ENCODE peak calls at places on chromosomes 7 and 10, in four cellular contexts. M is ovary, W is left ventricle myocardium inferior, J is colonic mucosa. H is an unnamed sample.

GRCh38 chr10:86295351-86295750 is 71.2 kb downstream of the GRID1 start:
- DNase-seq in M (no peak), W (no peak), J (peak; percentile 4), H (no peak)

GRCh38 chr10:22325272-22325947 is 4.5 kb downstream of the BMI1 start:
- DNase-seq in M (peak; percentile 78), W (peak; percentile 80), J (peak; percentile 66), H (peak; percentile 69)

GRCh38 chr7:140196361-140197217 is 19.8 kb upstream of the KDM7A start:
- DNase-seq in M (no peak), J (no peak), W (no peak), H (no peak)

GRCh38 chr7:5695709-5696345 is 85.6 kb downstream of the RNF216 start:
- DNase-seq in M (peak; percentile 71), J (no peak), W (no peak), H (no peak)

GRCh38 chr10:62894156-62894555 is 78.0 kb upstream of the EGR2 start:
- DNase-seq in W (no peak), J (no peak), M (no peak), H (no peak)

GRCh38 chr7:136845899-136846465 is 22.5 kb upstream of the CHRM2 start:
- DNase-seq in M (no peak), J (no peak), W (no peak), H (no peak)

GRCh38 chr7:121360564-121360963 is 31.8 kb downstream of the WNT16 start:
- DNase-seq in W (no peak), J (no peak), M (no peak), H (no peak)

GRCh38 chr10:50798297-50798696 is 58.6 kb downstream of the ASAH2B start:
- DNase-seq in W (no peak), M (no peak), J (no peak), H (no peak)

GRCh38 chr10:79375321-79376077 is 28.2 kb downstream of the PPIF start:
- DNase-seq in M (no peak), W (no peak), J (peak; percentile 16), H (no peak)

GRCh38 chr7:12865593-12865992 is 178.2 kb downstream of the ARL4A start:
- DNase-seq in W (no peak), J (no peak), M (no peak), H (no peak)

GRCh38 chr10:23493711-23494110 is 54.8 kb downstream of the OTUD1 start:
- DNase-seq in M (no peak), J (no peak), W (no peak), H (no peak)

GRCh38 chr7:132771301-132771730 is 195.0 kb upstream of the PLXNA4 start:
- DNase-seq in J (no peak), M (no peak), W (no peak), H (no peak)

GRCh38 chr10:32417906-32418547 is 27.9 kb upstream of the CCDC7 start:
- DNase-seq in W (no peak), J (no peak), M (peak; percentile 81), H (no peak)

GRCh38 chr10:117477961-117478670 is 64.4 kb upstream of the EMX2 start:
- DNase-seq in M (no peak), W (no peak), J (no peak), H (no peak)

GRCh38 chr7:32221756-32222155 is 151.5 kb upstream of the PDE1C start:
- DNase-seq in W (no peak), M (no peak), J (no peak), H (no peak)

GRCh38 chr7:15914611-15915010 is 228.1 kb upstream of the MEOX2 start:
- DNase-seq in M (no peak), W (no peak), J (no peak), H (no peak)

GRCh38 chr7:100576384-100576993 is 2.8 kb upstream of the SAP25 start:
- DNase-seq in W (no peak), J (no peak), M (no peak), H (no peak)

GRCh38 chr7:82595176-82595575 is 151.6 kb upstream of the CACNA2D1 start:
- DNase-seq in M (no peak), W (no peak), J (no peak), H (no peak)

GRCh38 chr10:88293073-88293472 is 290.0 kb downstream of the RNLS start:
- DNase-seq in J (no peak), W (no peak), M (no peak), H (no peak)

GRCh38 chr7:4849390-4849789 is 12.4 kb downstream of the PAPOLB start:
- DNase-seq in M (no peak), W (no peak), J (no peak), H (peak; percentile 20)

GRCh38 chr10:36578306-36578705 is 547.1 kb upstream of the ANKRD30A start:
- DNase-seq in W (no peak), M (no peak), J (no peak), H (no peak)

GRCh38 chr10:20040012-20040411 is 223.8 kb downstream of the PLXDC2 start:
- DNase-seq in W (no peak), M (no peak), J (no peak), H (no peak)

GRCh38 chr7:100867796-100868485 is 754 bp downstream of the TRIP6 start:
- DNase-seq in M (no peak), W (no peak), J (no peak), H (no peak)

GRCh38 chr10:22679608-22680007 is 34.8 kb downstream of the PIP4K2A start:
- DNase-seq in J (no peak), M (no peak), W (no peak), H (no peak)

GRCh38 chr10:43044444-43045245 is 32.2 kb upstream of the RET start:
- DNase-seq in M (no peak), J (no peak), W (peak; percentile 3), H (no peak)

GRCh38 chr7:42409296-42409695 is 172.3 kb upstream of the GLI3 start:
- DNase-seq in M (no peak), W (no peak), J (no peak), H (no peak)

GRCh38 chr7:42407828-42408227 is 170.8 kb upstream of the GLI3 start:
- DNase-seq in M (no peak), W (no peak), J (no peak), H (no peak)

GRCh38 chr7:42406358-42406757 is 169.3 kb upstream of the GLI3 start:
- DNase-seq in M (no peak), W (no peak), J (no peak), H (no peak)

GRCh38 chr7:42407311-42407710 is 170.3 kb upstream of the GLI3 start:
- DNase-seq in W (no peak), J (no peak), M (no peak), H (no peak)
- H3K4me3 ChIP-seq in W (no peak overlapping the region), J (no peak overlapping the region), M (no peak overlapping the region), H (no peak overlapping the region)

DNA sequence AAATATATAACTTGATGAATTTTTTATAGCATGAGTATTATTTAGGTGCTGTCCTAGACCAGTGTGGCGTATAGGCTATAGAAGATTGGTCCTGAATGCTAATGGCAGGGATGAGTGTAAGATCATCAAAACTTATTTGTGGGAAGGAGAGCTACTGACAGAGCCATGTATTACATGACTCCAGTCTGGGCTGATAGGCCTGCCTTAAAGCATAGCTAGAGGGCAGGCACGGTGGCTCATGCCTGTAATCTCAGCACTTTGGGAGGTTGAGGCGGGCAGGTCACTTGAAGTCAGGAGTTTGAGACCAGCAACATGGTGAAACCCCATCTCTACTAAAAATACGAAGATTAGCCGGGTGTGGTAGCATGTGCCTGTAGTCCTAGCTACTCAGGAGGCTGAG is 198.1 kb upstream of the KLF14 start:
- DNase-seq in W (no peak), J (no peak), M (no peak), H (no peak)
- H3K4me1 ChIP-seq in W (peaks cover 54% of the 10 kb centered on the region), J (no peaks in the 10 kb centered on the region), M (peaks cover 16% of the 10 kb centered on the region), H (peaks cover 32% of the 10 kb centered on the region)

GRCh38 chr7:158663428-158663741 is 41.2 kb downstream of the NCAPG2 start:
- DNase-seq in W (no peak), J (no peak), M (no peak), H (no peak)
- H3K4me3 ChIP-seq in W (no peak overlapping the region), J (no peak overlapping the region), M (no peak overlapping the region), H (no peak overlapping the region)

GRCh38 chr10:3889961-3890522 is 105.0 kb upstream of the KLF6 start:
- DNase-seq in W (no peak), M (no peak), J (no peak), H (no peak)
- H3K4me1 ChIP-seq in W (peaks cover 32% of the 10 kb centered on the region), M (peaks cover 1% of the 10 kb centered on the region), J (no peaks in the 10 kb centered on the region), H (peaks cover 13% of the 10 kb centered on the region)

GRCh38 chr7:127819975-127820778 is 168.2 kb downstream of the SND1 start:
- DNase-seq in W (no peak), J (no peak), M (no peak), H (no peak)

GRCh38 chr7:127817466-127817865 is 165.5 kb downstream of the SND1 start:
- DNase-seq in J (no peak), W (no peak), M (no peak), H (no peak)

GRCh38 chr7:127821146-127821545 is 169.2 kb downstream of the SND1 start:
- DNase-seq in J (no peak), W (no peak), M (no peak), H (no peak)

GRCh38 chr7:127824682-127825081 is 172.7 kb downstream of the SND1 start:
- DNase-seq in M (no peak), J (no peak), W (no peak), H (no peak)

DNA sequence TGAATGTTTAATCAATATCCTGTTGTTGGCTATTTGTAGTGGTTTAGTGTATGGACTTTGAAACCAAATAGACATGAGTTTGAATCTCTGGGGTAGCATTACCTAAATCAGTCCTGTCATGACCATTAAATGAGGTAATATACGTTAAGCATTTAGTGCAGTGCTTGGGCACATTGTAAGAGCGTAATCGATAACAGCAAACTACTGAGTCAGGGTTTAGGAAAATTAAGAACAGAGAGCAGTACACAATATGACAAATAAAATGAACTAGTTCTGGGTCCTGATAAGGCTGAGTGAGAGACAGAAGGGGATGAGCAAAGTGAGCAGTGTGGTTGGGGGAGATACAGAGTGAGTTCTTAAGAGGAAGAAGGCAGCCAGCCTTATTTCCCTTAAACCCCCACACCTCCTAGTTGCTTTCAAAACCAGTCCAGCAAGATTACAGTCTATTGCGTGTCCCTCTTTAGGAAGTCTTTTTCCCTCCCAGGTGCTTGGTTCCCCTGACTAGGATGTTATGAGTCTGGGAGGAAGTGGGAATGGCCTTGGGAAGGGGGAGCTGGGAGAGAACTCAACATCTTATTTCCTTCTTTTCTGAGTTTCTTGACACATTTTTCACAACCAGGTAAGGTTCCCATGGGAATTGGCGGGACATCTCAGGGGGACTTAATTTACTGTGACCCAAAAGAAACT is 171.0 kb downstream of the SND1 start:
- DNase-seq in M (no peak), W (no peak), J (no peak), H (no peak)
- H3K4me3 ChIP-seq in M (no peak overlapping the region), W (no peak overlapping the region), J (no peak overlapping the region), H (no peak overlapping the region)

GRCh38 chr7:107995184-107996071 is 7.5 kb downstream of the LAMB1 start:
- DNase-seq in J (no peak), W (no peak), M (no peak), H (no peak)

GRCh38 chr7:107998660-107999480 is 4.1 kb downstream of the LAMB1 start:
- DNase-seq in M (no peak), W (no peak), J (no peak), H (no peak)

GRCh38 chr7:107999814-108000560 is 3.0 kb downstream of the LAMB1 start:
- DNase-seq in W (no peak), M (no peak), J (no peak), H (no peak)

GRCh38 chr7:107996072-107996824 is 6.7 kb downstream of the LAMB1 start:
- DNase-seq in W (no peak), M (no peak), J (no peak), H (no peak)

DNA sequence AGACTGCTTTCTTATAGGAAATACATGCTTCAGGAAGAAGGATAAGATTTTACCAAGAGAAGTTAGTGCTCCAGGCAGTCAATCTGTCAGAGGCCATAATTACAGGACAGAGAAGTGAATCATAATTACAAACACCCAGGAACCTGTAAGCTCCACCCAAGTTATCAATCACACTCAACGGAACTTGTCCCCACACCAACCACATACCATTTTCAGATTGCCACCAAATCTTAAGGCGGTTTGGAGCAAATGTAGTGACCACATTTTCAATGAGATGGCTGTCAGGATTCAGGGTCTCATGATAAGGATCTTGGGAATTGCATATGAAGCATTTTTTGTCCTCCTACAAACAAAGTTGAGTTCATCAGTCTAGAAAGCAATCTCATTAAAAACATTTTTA is 4.8 kb downstream of the LAMB1 start:
- DNase-seq in J (no peak), M (no peak), W (no peak), H (no peak)
- H3K4me1 ChIP-seq in J (peaks cover 21% of the 10 kb centered on the region), M (peaks cover 8% of the 10 kb centered on the region), W (peaks cover 100% of the 10 kb centered on the region), H (peaks cover 46% of the 10 kb centered on the region)